ENCODE peak calls at places on chromosomes 5 and 9, in seven cellular contexts. F, I, K, X, W, Z and Y are unnamed samples.

GRCh38 chr9:117470455-117470854 is 55.6 kb upstream of the ASTN2 start:
- DNase-seq in Z (no peak), W (no peak), F (no peak), X (no peak), K (no peak), I (no peak), Y (no peak)

GRCh38 chr5:98904786-98905185 is 24.0 kb downstream of the CHD1 start:
- DNase-seq in X (peak), W (no peak), Z (no peak), F (no peak), I (no peak), K (no peak), Y (peak)

GRCh38 chr5:1312993-1313833 is 18.3 kb upstream of the TERT start:
- DNase-seq in Z (peak), W (no peak), F (no peak), K (no peak), I (no peak), X (peak), Y (no peak)

GRCh38 chr5:132258102-132259060 is 885 bp downstream of the PDLIM4 start:
- DNase-seq in I (no peak), W (no peak), Z (no peak), X (peak), F (no peak), K (no peak), Y (peak)

GRCh38 chr5:140488914-140489313 is 58.5 kb upstream of the EIF4EBP3 start:
- DNase-seq in Z (no peak), K (no peak), I (no peak), X (no peak), W (no peak), F (no peak), Y (no peak)

GRCh38 chr5:1707467-1707866 is 92.2 kb downstream of the MRPL36 start:
- DNase-seq in I (no peak), K (no peak), Z (no peak), W (no peak), X (no peak), F (no peak), Y (no peak)

GRCh38 chr9:97506264-97506663 is 4.8 kb downstream of the TMOD1 start:
- DNase-seq in Z (no peak), W (no peak), K (no peak), F (no peak), X (no peak), I (no peak), Y (no peak)

GRCh38 chr5:151523335-151523734 is 67.8 kb downstream of the FAT2 start:
- DNase-seq in X (peak), W (no peak), K (peak), Z (peak), F (no peak), I (peak), Y (peak)